ENCODE peak calls at places on chromosomes 7 and 10, in seven cellular contexts. R is lung, I is lower lobe of right lung, Q is heart right ventricle, C is psoas muscle, J is suprapubic skin, H is neural progenitor cell. M is an unnamed sample.

GRCh38 chr10:113226404-113226803 is 276.4 kb downstream of the TCF7L2 start:
- DNase-seq in Q (no peak), H (no peak), I (no peak), C (no peak), J (no peak), R (peak), M (no peak)

GRCh38 chr7:159136013-159136412 is 8.7 kb downstream of the VIPR2 start:
- DNase-seq in R (no peak), J (no peak), Q (no peak), C (no peak), I (no peak), H (no peak), M (no peak)

GRCh38 chr7:27236053-27236410 is 6.6 kb upstream of the EVX1 start:
- DNase-seq in Q (no peak), C (no peak), I (no peak), H (peak), R (no peak), J (no peak), M (no peak)

GRCh38 chr10:114970515-114970914 is 32.5 kb downstream of the TRUB1 start:
- DNase-seq in R (no peak), C (no peak), H (peak), I (no peak), J (no peak), Q (peak), M (no peak)

GRCh38 chr7:121126801-121127534 is 138.5 kb downstream of the CPED1 start:
- DNase-seq in H (no peak), J (no peak), Q (no peak), C (no peak), R (no peak), I (no peak), M (no peak)

GRCh38 chr10:97596101-97597055 is 6.9 kb downstream of the C10orf62 start:
- DNase-seq in H (no peak), J (no peak), C (peak), R (peak), Q (peak), I (no peak), M (no peak)

GRCh38 chr10:69229565-69229886 is 9.4 kb downstream of the HKDC1 start:
- DNase-seq in R (no peak), H (no peak), I (no peak), C (no peak), Q (no peak), J (no peak), M (no peak)

GRCh38 chr7:93890464-93891068 is at the start of gene TFPI2:
- DNase-seq in Q (peak), C (peak), I (peak), J (no peak), R (no peak), H (peak), M (no peak)

GRCh38 chr10:29714096-29714874 is 79.5 kb upstream of the SVIL start:
- DNase-seq in C (no peak), R (peak), Q (no peak), J (no peak), H (no peak), I (no peak), M (no peak)

GRCh38 chr7:155342313-155342712 is 44.6 kb downstream of the INSIG1 start:
- DNase-seq in Q (no peak), J (no peak), H (no peak), R (no peak), I (peak), C (no peak), M (no peak)

DNA sequence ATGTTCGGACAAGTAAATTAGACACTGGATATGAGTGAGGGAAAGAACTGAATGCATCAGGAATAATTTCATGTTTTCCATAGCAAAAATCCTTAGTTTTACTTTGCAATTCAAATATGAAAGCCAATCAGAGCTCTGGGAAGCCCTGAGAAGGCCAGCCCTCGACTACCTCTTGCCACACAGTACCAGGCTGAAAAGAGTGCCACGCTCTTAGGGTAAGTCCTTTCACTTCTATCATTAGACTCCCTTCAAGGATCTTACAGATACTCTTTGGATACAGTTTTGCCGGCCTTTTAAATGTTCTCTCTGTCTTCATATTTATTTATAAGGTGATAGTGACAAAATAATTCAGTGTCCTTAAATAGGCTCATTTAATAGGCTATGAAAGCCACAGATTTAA is 1.9 kb downstream of the COBL start:
- DNase-seq in R (no peak), H (no peak), I (no peak), C (no peak), Q (no peak), J (no peak), M (no peak)
- H3K4me3 ChIP-seq in R (no peak), H (peak), I (peak), C (peak), Q (no peak), J (no peak), M (no peak)

GRCh38 chr7:106768324-106768751 is 96.7 kb upstream of the PIK3CG start:
- DNase-seq in J (no peak), Q (no peak), H (no peak), C (no peak), R (no peak), I (no peak), M (no peak)
- H3K4me3 ChIP-seq in J (no peak), Q (no peak), H (no peak), C (no peak), R (no peak), I (peak), M (peak)

GRCh38 chr10:5711637-5712036 is 27.0 kb downstream of the TASOR2 start:
- DNase-seq in J (no peak), I (no peak), Q (no peak), C (no peak), H (no peak), R (no peak), M (no peak)
- H3K4me3 ChIP-seq in J (peak), I (peak), Q (peak), C (peak), H (no peak), R (no peak), M (no peak)

DNA sequence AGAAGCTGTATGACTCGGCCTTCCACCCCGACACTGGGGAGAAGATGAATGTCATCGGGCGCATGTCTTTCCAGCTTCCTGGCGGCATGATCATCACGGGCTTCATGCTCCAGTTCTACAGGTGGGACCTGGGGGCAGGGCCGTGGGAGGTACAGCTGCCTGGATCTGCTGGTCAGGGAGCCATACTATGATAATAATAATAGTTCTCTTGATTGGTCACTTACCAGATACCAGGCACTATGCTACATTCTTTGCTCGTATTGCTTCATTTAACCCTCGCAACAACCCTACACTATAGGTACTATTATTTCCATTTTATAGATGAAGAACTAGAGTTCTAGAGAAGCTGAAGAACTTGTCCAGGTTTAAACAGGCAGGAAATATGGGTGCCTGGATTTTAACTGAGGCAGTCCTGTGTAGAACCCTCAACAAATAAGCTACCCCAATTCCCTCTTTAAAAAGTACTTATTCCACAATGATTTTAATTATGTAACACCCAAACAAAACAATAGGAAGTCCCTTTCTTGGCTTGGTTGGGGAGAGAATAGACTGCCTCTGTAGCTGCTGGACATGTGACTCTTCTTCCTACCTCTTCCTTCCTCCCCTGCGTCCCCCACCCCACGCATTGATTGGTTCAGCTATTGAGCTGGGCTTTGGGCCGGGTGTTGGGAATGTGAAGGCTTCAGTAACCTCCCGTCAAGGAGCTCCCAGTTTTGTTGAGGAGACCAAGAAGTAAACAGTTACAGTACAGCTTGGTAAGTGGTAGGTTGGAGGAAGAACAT is 12.8 kb downstream of the SFXN2 start:
- DNase-seq in Q (peak), I (no peak), C (no peak), H (no peak), J (no peak), R (no peak), M (no peak)
- H3K4me3 ChIP-seq in Q (peak), I (peak), C (no peak), H (no peak), J (no peak), R (no peak), M (no peak)

GRCh38 chr10:103395754-103396066 is 565 bp downstream of the ATP5MK start:
- DNase-seq in H (peak), J (no peak), C (no peak), I (no peak), R (no peak), Q (no peak), M (no peak)
- H3K4me3 ChIP-seq in H (peak), J (peak), C (peak), I (peak), R (peak), Q (peak), M (peak)

M was measured in tibial nerve.